ENCODE peak calls at places on chromosomes 7 and 10, in ten cellular contexts. M is AG10803; Y is astrocyte; O is CD8-positive, alpha-beta T cell; H is GM12878; F is glutamatergic neuron; I is CD4-positive, alpha-beta T cell; G is HFFc6; N is heart right ventricle; V is stomach. R is an unnamed sample.

GRCh38 chr10:60778978-60779668 is 845 bp downstream of the CDK1 start:
- DNase-seq in M (no peak), Y (no peak), O (no peak), H (no peak), F (no peak), I (no peak), G (no peak), N (no peak), V (no peak), R (no peak)

GRCh38 chr7:93147358-93147757 is 827 bp downstream of the SAMD9L start:
- DNase-seq in M (peak; percentile 56), Y (peak; percentile 60), O (peak; percentile 11), H (peak; percentile 51), F (no peak), I (peak; percentile 47), G (no peak), N (no peak), V (peak; percentile 27), R (peak; percentile 55)

GRCh38 chr10:56319386-56319785 is 41.7 kb downstream of the ZWINT start:
- DNase-seq in M (peak; percentile 4), Y (peak; percentile 53), O (no peak), H (peak; percentile 57), F (no peak), I (no peak), G (no peak), N (no peak), V (no peak), R (no peak)

GRCh38 chr7:101605611-101606010 is 23.5 kb downstream of the MYL10 start:
- DNase-seq in M (no peak), Y (no peak), O (no peak), H (no peak), F (no peak), I (no peak), G (no peak), N (no peak), V (no peak), R (no peak)

GRCh38 chr10:5043716-5044115 is 40.1 kb upstream of the AKR1C2 start:
- DNase-seq in M (peak; percentile 53), Y (no peak), O (no peak), H (no peak), F (no peak), I (no peak), G (no peak), N (no peak), V (peak; percentile 92), R (no peak)

GRCh38 chr10:42999385-43000020 is 77.4 kb upstream of the RET start:
- DNase-seq in M (no peak), Y (no peak), O (no peak), H (no peak), F (no peak), I (no peak), G (no peak), N (no peak), V (no peak), R (no peak)

GRCh38 chr7:17320102-17320497 is 21.6 kb downstream of the AHR start:
- DNase-seq in M (no peak), Y (peak; percentile 51), O (no peak), H (no peak), F (no peak), I (no peak), G (no peak), N (no peak), V (no peak), R (no peak)

GRCh38 chr10:64265961-64266360 is 744.8 kb downstream of the REEP3 start:
- DNase-seq in M (no peak), Y (no peak), O (no peak), H (no peak), F (no peak), I (no peak), G (no peak), N (no peak), V (no peak), R (no peak)

GRCh38 chr10:33749809-33750208 is 415.3 kb upstream of the NRP1 start:
- DNase-seq in M (no peak), Y (no peak), O (no peak), H (no peak), F (no peak), I (no peak), G (no peak), N (no peak), V (no peak), R (no peak)

GRCh38 chr10:51527806-51528205 is 171.6 kb downstream of the CSTF2T start:
- DNase-seq in M (no peak), Y (no peak), O (no peak), H (no peak), F (no peak), I (no peak), G (no peak), N (no peak), V (no peak), R (no peak)

GRCh38 chr10:33117816-33118215 is 159.8 kb upstream of the ITGB1 start:
- DNase-seq in M (no peak), Y (no peak), O (peak; percentile 37), H (no peak), F (no peak), I (peak; percentile 53), G (no peak), N (no peak), V (no peak), R (no peak)

GRCh38 chr10:4312046-4312835 is 513.8 kb upstream of the AKR1E2 start:
- DNase-seq in M (no peak), Y (no peak), O (no peak), H (no peak), F (no peak), I (no peak), G (no peak), N (no peak), V (no peak), R (no peak)

GRCh38 chr7:96080021-96080420 is 241.9 kb downstream of the SLC25A13 start:
- DNase-seq in M (no peak), Y (no peak), O (no peak), H (no peak), F (no peak), I (no peak), G (no peak), N (no peak), V (no peak), R (no peak)

GRCh38 chr7:84204655-84205054 is 10.1 kb upstream of the SEMA3A start:
- DNase-seq in M (peak; percentile 84), Y (peak; percentile 79), O (no peak), H (no peak), F (no peak), I (no peak), G (peak; percentile 38), N (no peak), V (no peak), R (no peak)

GRCh38 chr7:133746847-133747246 is 380.3 kb upstream of the LRGUK start:
- DNase-seq in M (no peak), Y (no peak), O (no peak), H (no peak), F (no peak), I (no peak), G (no peak), N (no peak), V (no peak), R (no peak)

GRCh38 chr10:91745086-91745831 is 53.0 kb upstream of the TNKS2 start:
- DNase-seq in M (peak; percentile 12), Y (peak; percentile 9), O (no peak), H (no peak), F (no peak), I (no peak), G (no peak), N (no peak), V (peak; percentile 39), R (no peak)
- TF ChIP-seq CTCF in M (peak; percentile 43), Y (no peak), O (no peak), H (peak; percentile 50), F (no peak), I (no peak), G (peak; percentile 37), N (peak; percentile 32), V (no peak), R (no peak)

DNA sequence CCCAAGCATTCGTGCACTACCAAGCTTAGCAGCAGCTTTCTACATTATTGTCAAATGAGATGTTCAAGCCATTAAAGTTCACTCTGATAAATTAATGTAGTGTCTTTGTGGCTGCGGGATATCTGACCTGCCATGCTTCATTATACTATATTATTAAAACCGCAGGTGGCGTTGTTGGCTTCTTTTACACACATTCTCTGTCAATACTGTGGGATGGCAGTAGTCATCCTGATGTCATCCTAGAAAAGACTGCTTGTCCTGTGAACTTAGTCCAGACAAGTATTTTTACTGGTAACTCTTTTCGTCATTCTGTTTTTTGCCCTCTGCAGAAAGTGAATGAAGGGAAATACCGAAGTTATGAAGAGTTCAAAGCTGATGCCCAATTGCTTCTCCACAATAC is 103.9 kb downstream of the ZMYND11 start:
- DNase-seq in M (no peak), Y (peak; percentile 86), O (no peak), H (no peak), F (no peak), I (no peak), G (no peak), N (no peak), V (no peak), R (no peak)
- TF ChIP-seq CTCF in M (no peak), Y (peak; percentile 29), O (no peak), H (no peak), F (no peak), I (no peak), G (peak; percentile 25), N (no peak), V (no peak), R (no peak)

GRCh38 chr7:51590746-51591145 is 274.1 kb upstream of the COBL start:
- DNase-seq in M (no peak), Y (no peak), O (no peak), H (no peak), F (peak; percentile 20), I (no peak), G (no peak), N (no peak), V (no peak), R (no peak)
- TF ChIP-seq CTCF in M (no peak), Y (no peak), O (no peak), H (no peak), F (no peak), I (no peak), G (no peak), N (no peak), V (no peak), R (no peak)

GRCh38 chr10:22027666-22028238 is 24.2 kb upstream of the DNAJC1 start:
- DNase-seq in M (no peak), Y (no peak), O (no peak), H (no peak), F (no peak), I (no peak), G (no peak), N (no peak), V (no peak), R (no peak)

GRCh38 chr10:22023508-22023907 is 20.0 kb upstream of the DNAJC1 start:
- DNase-seq in M (no peak), Y (no peak), O (no peak), H (no peak), F (no peak), I (no peak), G (no peak), N (no peak), V (no peak), R (no peak)

GRCh38 chr10:22026287-22026686 is 22.8 kb upstream of the DNAJC1 start:
- DNase-seq in M (no peak), Y (no peak), O (no peak), H (no peak), F (no peak), I (no peak), G (no peak), N (no peak), V (no peak), R (no peak)

GRCh38 chr10:22017283-22018020 is 13.9 kb upstream of the DNAJC1 start:
- DNase-seq in M (no peak), Y (no peak), O (no peak), H (no peak), F (no peak), I (no peak), G (no peak), N (no peak), V (no peak), R (no peak)

GRCh38 chr10:22022257-22023051 is 18.9 kb upstream of the DNAJC1 start:
- DNase-seq in M (peak; percentile 13), Y (no peak), O (peak; percentile 35), H (no peak), F (no peak), I (peak; percentile 60), G (no peak), N (peak; percentile 14), V (no peak), R (no peak)
- TF ChIP-seq CTCF in M (no peak), Y (no peak), O (no peak), H (no peak), F (no peak), I (no peak), G (no peak), N (no peak), V (no peak), R (no peak)